ENCODE peak calls at places on chromosomes 6 and 20, in six cellular contexts. I, P, R, S, T and V are unnamed samples. For H3K4me1, the result is how much of the 10 kb centered on the place peaks cover.

GRCh38 chr6:90907931-90908655 is 321.2 kb upstream of the MAP3K7 start:
- DNase-seq in I (no peak), P (no peak), R (no peak), S (no peak), T (no peak), V (no peak)

GRCh38 chr20:47660602-47660905 is 124.7 kb downstream of the SULF2 start:
- DNase-seq in I (no peak), P (no peak), R (no peak), S (no peak), T (no peak), V (no peak)

GRCh38 chr6:11296449-11297375 is 64.2 kb upstream of the NEDD9 start:
- DNase-seq in I (no peak), P (peak), R (no peak), S (no peak), T (no peak), V (no peak)

GRCh38 chr20:5788385-5788895 is 38.2 kb downstream of the SHLD1 start:
- DNase-seq in I (peak), P (peak), R (no peak), S (peak), T (peak), V (peak)

GRCh38 chr6:127186889-127187288 is 68.4 kb downstream of the RSPO3 start:
- DNase-seq in I (no peak), P (peak), R (peak), S (peak), T (no peak), V (peak)

GRCh38 chr6:3575166-3575565 is 118.3 kb upstream of the SLC22A23 start:
- DNase-seq in I (no peak), P (no peak), R (no peak), S (no peak), T (no peak), V (no peak)

GRCh38 chr6:159875194-159875593 is 15.6 kb upstream of the MAS1 start:
- DNase-seq in I (no peak), P (no peak), R (no peak), S (no peak), T (no peak), V (no peak)

GRCh38 chr6:33623895-33624381 is 2.8 kb downstream of the ITPR3 start:
- DNase-seq in I (no peak), P (peak), R (no peak), S (no peak), T (no peak), V (no peak)

GRCh38 chr20:21781446-21782075 is 76.1 kb downstream of the PAX1 start:
- DNase-seq in I (no peak), P (no peak), R (peak), S (no peak), T (no peak), V (no peak)

GRCh38 chr20:39939241-39939865 is 749.7 kb downstream of the MAFB start:
- DNase-seq in I (no peak), P (no peak), R (no peak), S (no peak), T (no peak), V (no peak)

GRCh38 chr6:135627092-135627715 is 129.7 kb upstream of the AHI1 start:
- DNase-seq in I (no peak), P (no peak), R (no peak), S (no peak), T (no peak), V (no peak)

GRCh38 chr6:124995645-124996325 is 33.5 kb downstream of the RNF217 start:
- DNase-seq in I (no peak), P (no peak), R (no peak), S (no peak), T (no peak), V (no peak)

GRCh38 chr6:106510090-106510970 is 119.0 kb downstream of the RTN4IP1 start:
- DNase-seq in I (no peak), P (peak), R (peak), S (peak), T (peak), V (peak)

GRCh38 chr6:5457036-5457435 is 195.7 kb downstream of the FARS2 start:
- DNase-seq in I (peak), P (no peak), R (no peak), S (no peak), T (no peak), V (peak)

GRCh38 chr20:32110173-32110704 is 725 bp downstream of the TM9SF4 start:
- DNase-seq in I (no peak), P (no peak), R (no peak), S (peak), T (no peak), V (peak)

GRCh38 chr20:60137657-60138245 is 179.5 kb downstream of the CDH26 start:
- DNase-seq in I (peak), P (peak), R (no peak), S (no peak), T (no peak), V (no peak)

GRCh38 chr6:135703621-135704020 is 147.9 kb upstream of the PDE7B start:
- DNase-seq in I (no peak), P (no peak), R (no peak), S (no peak), T (no peak), V (no peak)

GRCh38 chr6:107543088-107543487 is 53.2 kb downstream of the SOBP start:
- DNase-seq in I (no peak), P (no peak), R (no peak), S (no peak), T (no peak), V (no peak)

GRCh38 chr6:25138024-25138696 is 141.0 kb upstream of the CARMIL1 start:
- DNase-seq in I (peak), P (peak), R (no peak), S (peak), T (no peak), V (peak)

GRCh38 chr6:20056350-20056992 is 155.8 kb downstream of the MBOAT1 start:
- DNase-seq in I (peak), P (no peak), R (no peak), S (no peak), T (peak), V (peak)

GRCh38 chr6:32973144-32973854 is 4.9 kb downstream of the BRD2 start:
- DNase-seq in I (peak), P (no peak), R (no peak), S (peak), T (peak), V (peak)

GRCh38 chr20:39623584-39624234 is 661.6 kb downstream of the DHX35 start:
- DNase-seq in I (no peak), P (no peak), R (no peak), S (no peak), T (no peak), V (no peak)

GRCh38 chr6:134223761-134224445 is 94.0 kb downstream of the SGK1 start:
- DNase-seq in I (peak), P (no peak), R (no peak), S (no peak), T (no peak), V (no peak)

GRCh38 chr20:57638173-57638894 is 18.1 kb upstream of the ZBP1 start:
- DNase-seq in I (no peak), P (no peak), R (no peak), S (no peak), T (no peak), V (no peak)

GRCh38 chr20:32603046-32603726 is 18.1 kb upstream of the NOL4L start:
- DNase-seq in I (no peak), P (no peak), R (peak), S (peak), T (no peak), V (no peak)

GRCh38 chr20:34511891-34512265 is 4.3 kb upstream of the DYNLRB1 start:
- DNase-seq in I (no peak), P (no peak), R (no peak), S (no peak), T (no peak), V (no peak)

GRCh38 chr20:7003598-7003997 is 236.1 kb downstream of the BMP2 start:
- DNase-seq in I (no peak), P (no peak), R (no peak), S (no peak), T (no peak), V (no peak)

GRCh38 chr6:104613416-104614001 is 246.2 kb downstream of the HACE1 start:
- DNase-seq in I (no peak), P (no peak), R (no peak), S (no peak), T (no peak), V (no peak)

GRCh38 chr6:63649847-63650265 is 14.3 kb downstream of the PHF3 start:
- DNase-seq in I (peak), P (no peak), R (no peak), S (no peak), T (no peak), V (no peak)

GRCh38 chr6:163031931-163032330 is 304.2 kb downstream of the PACRG start:
- DNase-seq in I (no peak), P (no peak), R (no peak), S (no peak), T (no peak), V (no peak)

GRCh38 chr20:46430921-46431712 is 24.7 kb upstream of the ELMO2 start:
- DNase-seq in I (no peak), P (no peak), R (no peak), S (no peak), T (peak), V (no peak)

GRCh38 chr6:97501875-97502274 is 218.9 kb upstream of the MMS22L start:
- DNase-seq in I (no peak), P (no peak), R (no peak), S (no peak), T (no peak), V (no peak)

GRCh38 chr20:49039854-49040253 is 6.3 kb upstream of the CSE1L start:
- DNase-seq in I (no peak), P (no peak), R (no peak), S (no peak), T (no peak), V (peak)

GRCh38 chr20:53642196-53643030 is 48.8 kb upstream of the ZNF217 start:
- DNase-seq in I (peak), P (no peak), R (no peak), S (peak), T (no peak), V (peak)

GRCh38 chr6:167927246-167927645 is 70.2 kb upstream of the KIF25 start:
- DNase-seq in I (no peak), P (no peak), R (no peak), S (no peak), T (no peak), V (no peak)

GRCh38 chr6:157385482-157385881 is 4.5 kb downstream of the ZDHHC14 start:
- DNase-seq in I (no peak), P (no peak), R (no peak), S (no peak), T (no peak), V (no peak)

GRCh38 chr6:25623065-25623464 is 28.9 kb upstream of the SCGN start:
- DNase-seq in I (no peak), P (no peak), R (no peak), S (no peak), T (no peak), V (peak)

GRCh38 chr20:62656205-62656918 is 14.1 kb downstream of the SLCO4A1 start:
- DNase-seq in I (no peak), P (no peak), R (no peak), S (no peak), T (no peak), V (no peak)

DNA sequence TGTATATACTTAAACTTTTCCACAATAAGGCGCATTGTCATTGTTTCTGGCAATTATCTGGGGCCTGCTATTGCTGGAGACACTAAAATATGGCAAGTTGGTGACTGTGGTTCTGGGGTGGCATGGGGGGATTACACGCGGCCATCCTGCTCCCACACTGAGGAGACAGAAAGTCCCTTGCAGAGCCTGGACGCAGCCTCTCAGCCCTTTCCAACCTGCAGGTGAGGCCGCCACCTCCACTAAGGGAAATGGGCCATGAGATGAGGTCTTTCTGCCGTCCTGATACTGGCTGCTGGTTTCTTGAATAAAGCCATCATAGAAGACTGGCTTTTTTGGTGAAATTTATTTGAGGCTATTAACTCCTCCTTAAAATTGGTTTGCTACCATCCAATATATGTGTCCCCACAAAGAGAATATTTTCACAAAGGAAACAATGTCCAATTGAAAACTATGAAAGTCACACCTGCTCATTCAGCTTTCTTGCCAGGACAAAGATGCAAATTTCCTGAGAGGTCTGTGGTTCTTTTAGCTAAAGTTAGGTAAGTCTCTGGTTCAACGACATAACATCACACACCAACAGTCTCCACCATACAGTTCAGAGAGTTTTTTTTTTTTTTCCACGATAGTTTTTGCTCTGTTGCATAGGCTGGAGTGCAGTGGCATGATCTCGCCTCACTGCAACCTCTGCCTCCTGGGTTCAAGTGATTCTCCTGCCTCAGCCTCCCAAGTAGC is 13.0 kb downstream of the TXNDC5 start:
- DNase-seq in I (no peak), P (no peak), R (no peak), S (no peak), T (no peak), V (no peak)
- H3K4me1 ChIP-seq in I (under half), P (under half), R (under half), S (under half), T (under half), V (under half)

GRCh38 chr6:170312876-170313275 is 6.3 kb downstream of the FAM120B start:
- DNase-seq in I (no peak), P (no peak), R (no peak), S (no peak), T (no peak), V (no peak)

GRCh38 chr6:170316071-170316470 is 9.5 kb downstream of the FAM120B start:
- DNase-seq in I (peak), P (no peak), R (no peak), S (no peak), T (no peak), V (no peak)

GRCh38 chr6:170314983-170315382 is 8.4 kb downstream of the FAM120B start:
- DNase-seq in I (peak), P (no peak), R (peak), S (no peak), T (no peak), V (no peak)

GRCh38 chr6:170311696-170312095 is 5.1 kb downstream of the FAM120B start:
- DNase-seq in I (peak), P (no peak), R (no peak), S (no peak), T (no peak), V (no peak)

DNA sequence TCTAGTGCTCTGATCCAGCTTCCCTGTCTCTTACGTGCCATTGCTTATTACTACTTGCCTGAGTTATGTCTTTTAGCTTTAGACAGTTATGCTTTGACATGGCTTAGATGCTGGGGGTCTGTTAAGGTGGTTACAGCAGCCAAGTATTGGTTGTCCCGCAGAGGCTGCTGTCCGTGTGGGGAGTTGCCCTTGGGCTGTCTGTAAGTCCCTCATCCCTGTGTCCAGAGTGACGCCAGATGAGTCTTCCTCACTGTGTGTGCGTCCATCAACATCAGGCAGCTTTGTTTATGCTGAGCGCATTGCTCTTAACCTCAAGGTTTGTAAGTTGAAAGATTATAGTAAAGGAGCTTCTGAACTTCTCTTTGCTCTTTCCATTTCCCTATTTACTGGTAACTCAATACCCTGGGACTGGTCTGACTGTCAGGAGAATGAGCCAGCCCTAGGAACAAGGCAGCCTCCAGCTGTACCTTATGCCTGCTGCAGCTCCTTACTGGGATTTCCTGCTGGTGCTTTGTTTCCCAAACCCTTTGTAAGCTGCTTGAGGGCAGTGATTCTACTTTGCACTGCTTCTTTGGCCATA is 7.2 kb downstream of the FAM120B start:
- DNase-seq in I (peak), P (no peak), R (no peak), S (no peak), T (no peak), V (no peak)
- H3K4me1 ChIP-seq in I (under half), P (under half), R (under half), S (under half), T (under half), V (under half)

GRCh38 chr20:41173791-41174341 is 36.5 kb downstream of the PLCG1 start:
- DNase-seq in I (no peak), P (no peak), R (no peak), S (peak), T (no peak), V (no peak)

GRCh38 chr20:41175201-41175651 is 37.9 kb downstream of the PLCG1 start:
- DNase-seq in I (no peak), P (no peak), R (no peak), S (peak), T (no peak), V (no peak)

GRCh38 chr20:41174373-41174772 is 37.0 kb downstream of the PLCG1 start:
- DNase-seq in I (no peak), P (no peak), R (no peak), S (peak), T (no peak), V (no peak)

GRCh38 chr20:41175727-41176330 is 38.5 kb downstream of the PLCG1 start:
- DNase-seq in I (no peak), P (no peak), R (no peak), S (peak), T (no peak), V (no peak)

GRCh38 chr20:41174782-41175181 is 37.4 kb downstream of the PLCG1 start:
- DNase-seq in I (peak), P (no peak), R (no peak), S (peak), T (no peak), V (no peak)
- H3K4me1 ChIP-seq in I (under half), P (under half), R (under half), S (under half), T (under half), V (under half)

GRCh38 chr6:112249489-112249888 is 4.9 kb downstream of the LAMA4 start:
- DNase-seq in I (peak), P (no peak), R (no peak), S (no peak), T (no peak), V (no peak)
- H3K4me1 ChIP-seq in I (under half), P (under half), R (under half), S (under half), T (under half), V (under half)

DNA sequence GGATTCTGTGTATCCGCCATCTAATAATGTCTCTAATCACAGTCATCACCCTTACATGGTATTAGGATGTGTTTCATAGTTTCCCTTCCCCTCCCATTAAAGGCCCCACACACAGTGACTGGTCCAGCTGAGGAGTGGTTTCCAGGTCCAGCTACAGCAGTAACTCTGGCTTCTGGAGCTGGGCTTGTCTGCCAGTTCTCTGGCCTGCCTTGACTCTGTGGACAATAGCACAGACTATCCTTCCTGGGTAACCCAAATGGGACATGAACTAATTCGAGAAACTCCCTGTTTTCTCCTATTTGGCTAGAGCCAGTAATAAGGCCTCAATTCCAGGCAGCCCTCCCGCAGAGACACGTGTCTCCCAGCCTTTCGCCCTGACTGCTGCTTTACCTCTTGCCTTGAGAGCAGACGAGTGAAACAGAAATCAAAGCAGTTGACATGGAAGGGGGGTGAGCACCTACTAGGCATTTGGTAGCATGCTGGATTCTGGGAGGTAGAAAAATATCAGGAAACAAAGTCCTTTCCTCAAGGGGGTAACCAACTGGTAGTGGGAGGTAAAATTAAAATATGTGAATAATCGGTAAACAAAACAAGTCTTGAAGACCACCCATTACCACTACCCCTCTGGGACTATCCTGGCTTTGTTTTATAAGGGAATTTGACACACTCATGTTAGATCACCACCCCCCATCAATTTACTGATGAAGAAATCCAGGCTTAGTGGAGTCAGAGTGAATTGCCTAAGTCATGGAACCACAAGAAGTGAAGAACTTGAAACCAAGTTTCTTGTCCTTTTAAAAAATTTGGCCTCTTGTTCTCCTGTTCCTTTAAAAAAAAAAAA is 1.2 kb downstream of the TRAF3IP2 start:
- DNase-seq in I (peak), P (peak), R (no peak), S (no peak), T (no peak), V (peak)
- H3K4me1 ChIP-seq in I (under half), P (under half), R (half or more), S (under half), T (under half), V (half or more)

GRCh38 chr6:15434823-15435380 is 189.0 kb downstream of the JARID2 start:
- DNase-seq in I (no peak), P (no peak), R (no peak), S (no peak), T (no peak), V (no peak)
- H3K4me1 ChIP-seq in I (under half), P (under half), R (half or more), S (under half), T (half or more), V (under half)

DNA sequence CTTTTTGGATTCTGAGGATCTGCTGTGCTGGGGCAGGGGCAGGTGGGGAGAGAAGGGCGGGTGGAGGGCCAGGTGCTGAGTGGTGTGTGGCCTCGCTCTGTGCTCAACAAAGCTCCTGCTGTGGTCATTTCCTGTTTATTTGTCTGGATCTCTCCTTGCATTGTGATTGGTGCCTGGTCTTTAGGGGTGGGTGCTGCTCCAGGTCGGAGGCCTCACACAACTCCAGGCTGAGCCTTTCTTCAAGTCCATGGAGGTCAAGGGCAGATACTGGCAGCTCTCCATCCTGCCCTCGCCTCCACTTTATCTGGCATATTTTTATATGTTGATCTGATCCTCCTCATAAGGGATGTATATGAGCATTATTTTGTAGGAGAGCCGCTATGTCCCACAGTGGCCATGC is 36.2 kb downstream of the HLA-F start:
- DNase-seq in I (no peak), P (no peak), R (no peak), S (no peak), T (no peak), V (no peak)
- H3K4me1 ChIP-seq in I (under half), P (under half), R (under half), S (under half), T (under half), V (under half)